ENCODE peak calls at places on chromosome 14, in four cellular contexts. P is KG1, Y is omental fat pad, S is AG09319. G is an unnamed sample.
A peak's percentile ranks its signal among the peaks of the same experiment; 100 is the strongest.

GRCh38 chr14:23704890-23705289 is 68.7 kb downstream of the DHRS2 start:
- DNase-seq in P (no peak), Y (no peak), S (no peak), G (no peak)

GRCh38 chr14:75084513-75084912 is 15.1 kb downstream of the ZC2HC1C start:
- DNase-seq in P (no peak), Y (no peak), S (no peak), G (no peak)

GRCh38 chr14:89915114-89915878 is 39.2 kb downstream of the EFCAB11 start:
- DNase-seq in P (peak; percentile 67), Y (no peak), S (no peak), G (no peak)

GRCh38 chr14:71511152-71511551 is 421.1 kb upstream of the RGS6 start:
- DNase-seq in P (no peak), Y (no peak), S (no peak), G (no peak)

GRCh38 chr14:29548948-29549370 is 378.7 kb downstream of the PRKD1 start:
- DNase-seq in P (no peak), Y (no peak), S (peak; percentile 38), G (no peak)

GRCh38 chr14:23381017-23381375 is 4.2 kb downstream of the CMTM5 start:
- DNase-seq in P (no peak), Y (no peak), S (no peak), G (no peak)

GRCh38 chr14:69945905-69946304 is 66.7 kb downstream of the SMOC1 start:
- DNase-seq in P (no peak), Y (no peak), S (no peak), G (no peak)

GRCh38 chr14:22699801-22700564 is 55.8 kb upstream of the OR6J1 start:
- DNase-seq in P (no peak), Y (no peak), S (no peak), G (no peak)

GRCh38 chr14:44795725-44796124 is 166.0 kb downstream of the KLHL28 start:
- DNase-seq in P (no peak), Y (no peak), S (no peak), G (no peak)

GRCh38 chr14:103123128-103123633 is at the start of gene TNFAIP2:
- DNase-seq in P (no peak), Y (no peak), S (no peak), G (no peak)

GRCh38 chr14:50941151-50941550 is 3.1 kb downstream of the PYGL start:
- DNase-seq in P (no peak), Y (no peak), S (no peak), G (no peak)

GRCh38 chr14:75301666-75302325 is 23.2 kb downstream of the FOS start:
- DNase-seq in P (peak; percentile 20), Y (no peak), S (no peak), G (no peak)

GRCh38 chr14:75944607-75945241 is 37.1 kb downstream of the TGFB3 start:
- DNase-seq in P (no peak), Y (no peak), S (no peak), G (no peak)

GRCh38 chr14:22852940-22853767 is 16.8 kb downstream of the MMP14 start:
- DNase-seq in P (peak; percentile 55), Y (peak; percentile 100), S (no peak), G (peak; percentile 84)

GRCh38 chr14:24710403-24711063 is 76.5 kb upstream of the GZMB start:
- DNase-seq in P (peak; percentile 29), Y (no peak), S (peak; percentile 5), G (no peak)

GRCh38 chr14:85342858-85343607 is 186.9 kb upstream of the FLRT2 start:
- DNase-seq in P (no peak), Y (no peak), S (no peak), G (no peak)

GRCh38 chr14:96136361-96136760 is 68.3 kb upstream of the BDKRB2 start:
- DNase-seq in P (no peak), Y (no peak), S (peak; percentile 73), G (no peak)

GRCh38 chr14:90941705-90942104 is 118.7 kb downstream of the RPS6KA5 start:
- DNase-seq in P (no peak), Y (no peak), S (no peak), G (no peak)

GRCh38 chr14:89258728-89259273 is 158.2 kb downstream of the FOXN3 start:
- DNase-seq in P (no peak), Y (no peak), S (no peak), G (no peak)

GRCh38 chr14:84655014-84655413 is 874.9 kb upstream of the FLRT2 start:
- DNase-seq in P (no peak), Y (no peak), S (no peak), G (no peak)

GRCh38 chr14:91219505-91220389 is 24.8 kb downstream of the GPR68 start:
- DNase-seq in P (no peak), Y (no peak), S (no peak), G (no peak)

GRCh38 chr14:68476212-68476964 is 316.5 kb downstream of the ZFP36L1 start:
- DNase-seq in P (no peak), Y (peak; percentile 53), S (peak; percentile 88), G (no peak)

GRCh38 chr14:54450535-54450934 is 9.4 kb upstream of the CNIH1 start:
- DNase-seq in P (no peak), Y (no peak), S (peak; percentile 44), G (no peak)

GRCh38 chr14:93970589-93970966 is 5.8 kb downstream of the ASB2 start:
- DNase-seq in P (peak; percentile 23), Y (no peak), S (no peak), G (no peak)

GRCh38 chr14:28254768-28255167 is 511.8 kb upstream of the FOXG1 start:
- DNase-seq in P (no peak), Y (no peak), S (no peak), G (no peak)

GRCh38 chr14:69982220-69982795 is 103.1 kb downstream of the SMOC1 start:
- DNase-seq in P (no peak), Y (no peak), S (no peak), G (no peak)

GRCh38 chr14:36584167-36584811 is 1.9 kb upstream of the NKX2-8 start:
- DNase-seq in P (no peak), Y (no peak), S (no peak), G (no peak)

GRCh38 chr14:89296281-89296745 is 120.7 kb downstream of the FOXN3 start:
- DNase-seq in P (no peak), Y (no peak), S (no peak), G (no peak)

GRCh38 chr14:61516957-61517356 is 178.4 kb upstream of the HIF1A start:
- DNase-seq in P (no peak), Y (no peak), S (no peak), G (no peak)

GRCh38 chr14:105853089-105853906 is 326.9 kb downstream of the TMEM121 start:
- DNase-seq in P (no peak), Y (no peak), S (no peak), G (no peak)

GRCh38 chr14:95679995-95680735 is 6.1 kb upstream of the TCL1B start:
- DNase-seq in P (no peak), Y (no peak), S (no peak), G (no peak)

GRCh38 chr14:68881396-68881795 is 88.5 kb upstream of the ZFP36L1 start:
- DNase-seq in P (no peak), Y (no peak), S (no peak), G (no peak)

GRCh38 chr14:93430889-93431670 is at the start of gene UNC79:
- DNase-seq in P (no peak), Y (no peak), S (no peak), G (no peak)

GRCh38 chr14:72880820-72881219 is 13.1 kb downstream of the DPF3 start:
- DNase-seq in P (no peak), Y (no peak), S (no peak), G (no peak)

GRCh38 chr14:96130391-96130790 is 74.2 kb upstream of the BDKRB2 start:
- DNase-seq in P (no peak), Y (no peak), S (no peak), G (no peak)

GRCh38 chr14:89418976-89419375 is 1.9 kb upstream of the FOXN3 start:
- DNase-seq in P (no peak), Y (no peak), S (no peak), G (no peak)

GRCh38 chr14:83047436-83047835 is 1513.8 kb upstream of the SEL1L start:
- DNase-seq in P (no peak), Y (no peak), S (no peak), G (no peak)

GRCh38 chr14:56273151-56273550 is 154.9 kb downstream of the PELI2 start:
- DNase-seq in P (no peak), Y (no peak), S (peak; percentile 15), G (no peak)